ENCODE peak calls at places on chromosomes 16 and 17, in nine cellular contexts. E is sigmoid colon; S is neural progenitor cell; V is left ventricle myocardium inferior; T is AG10803; A is CD8-positive, alpha-beta T cell; M is heart right ventricle; U is GM23338; G is AG04450. Y is an unnamed sample.

GRCh38 chr16:1960665-1961630 is 1.6 kb downstream of the NDUFB10 start:
- DNase-seq in E (no peak), S (peak), V (no peak), T (peak), A (no peak), M (no peak), U (no peak), G (no peak), Y (peak)

GRCh38 chr17:17836818-17837379 is at the start of gene SREBF1:
- DNase-seq in E (peak), S (peak), V (peak), T (no peak), A (peak), M (peak), U (peak), G (no peak), Y (peak)

GRCh38 chr16:9219811-9220210 is 128.4 kb downstream of the HAPSTR1 start:
- DNase-seq in E (no peak), S (peak), V (no peak), T (no peak), A (no peak), M (no peak), U (no peak), G (no peak), Y (no peak)

GRCh38 chr16:14324581-14324980 is 253.5 kb downstream of the MRTFB start:
- DNase-seq in E (no peak), S (no peak), V (no peak), T (peak), A (no peak), M (no peak), U (no peak), G (no peak), Y (peak)

GRCh38 chr16:8720967-8721692 is 46.7 kb downstream of the ABAT start:
- DNase-seq in E (no peak), S (no peak), V (no peak), T (no peak), A (no peak), M (no peak), U (peak), G (no peak), Y (no peak)

GRCh38 chr16:87626905-87627304 is 24.6 kb downstream of the JPH3 start:
- DNase-seq in E (no peak), S (no peak), V (no peak), T (no peak), A (no peak), M (no peak), U (no peak), G (no peak), Y (no peak)

GRCh38 chr17:17801800-17802481 is 34.8 kb downstream of the SREBF1 start:
- DNase-seq in E (no peak), S (no peak), V (no peak), T (no peak), A (no peak), M (no peak), U (no peak), G (no peak), Y (no peak)

GRCh38 chr17:73494096-73494954 is 149.9 kb downstream of the SDK2 start:
- DNase-seq in E (no peak), S (no peak), V (no peak), T (no peak), A (no peak), M (no peak), U (no peak), G (no peak), Y (no peak)

GRCh38 chr17:75277664-75278071 is 6.6 kb upstream of the MIF4GD start:
- DNase-seq in E (no peak), S (no peak), V (no peak), T (peak), A (no peak), M (no peak), U (no peak), G (no peak), Y (peak)

GRCh38 chr17:50779747-50780363 is 12.5 kb upstream of the ANKRD40CL start:
- DNase-seq in E (no peak), S (no peak), V (no peak), T (no peak), A (peak), M (no peak), U (no peak), G (no peak), Y (no peak)

GRCh38 chr16:85673529-85674417 is 15.0 kb downstream of the GINS2 start:
- DNase-seq in E (no peak), S (no peak), V (peak), T (peak), A (no peak), M (peak), U (no peak), G (peak), Y (peak)

GRCh38 chr17:48617515-48618365 is 2.6 kb upstream of the HOXB8 start:
- DNase-seq in E (no peak), S (no peak), V (no peak), T (no peak), A (no peak), M (no peak), U (peak), G (no peak), Y (no peak)

GRCh38 chr16:46736695-46737094 is 11.4 kb downstream of the MYLK3 start:
- DNase-seq in E (peak), S (no peak), V (no peak), T (no peak), A (no peak), M (no peak), U (no peak), G (no peak), Y (peak)

GRCh38 chr17:79845601-79845949 is 6.3 kb upstream of the CBX4 start:
- DNase-seq in E (no peak), S (no peak), V (no peak), T (peak), A (no peak), M (no peak), U (no peak), G (no peak), Y (peak)

GRCh38 chr16:56708418-56708817 is 21.5 kb upstream of the NUP93 start:
- DNase-seq in E (no peak), S (no peak), V (no peak), T (no peak), A (peak), M (no peak), U (peak), G (no peak), Y (no peak)

GRCh38 chr16:598823-599739 is 9.2 kb downstream of the RAB40C start:
- DNase-seq in E (no peak), S (no peak), V (no peak), T (no peak), A (no peak), M (no peak), U (no peak), G (no peak), Y (no peak)

GRCh38 chr16:603221-603620 is 13.4 kb downstream of the RAB40C start:
- DNase-seq in E (no peak), S (no peak), V (no peak), T (no peak), A (no peak), M (no peak), U (no peak), G (no peak), Y (no peak)

GRCh38 chr16:595942-596735 is 6.3 kb downstream of the RAB40C start:
- DNase-seq in E (peak), S (no peak), V (no peak), T (no peak), A (no peak), M (no peak), U (no peak), G (no peak), Y (no peak)

GRCh38 chr16:596736-597060 is 6.8 kb downstream of the RAB40C start:
- DNase-seq in E (no peak), S (no peak), V (no peak), T (no peak), A (no peak), M (no peak), U (no peak), G (no peak), Y (no peak)

GRCh38 chr16:600781-601180 is 10.9 kb downstream of the RAB40C start:
- DNase-seq in E (no peak), S (peak), V (no peak), T (no peak), A (no peak), M (no peak), U (peak), G (no peak), Y (peak)
- TF ChIP-seq CTCF in E (no peak), S (peak), V (no peak), T (peak), A (no peak), M (no peak), U (peak), G (peak), Y (peak)

GRCh38 chr17:32869345-32870026 is 7.4 kb downstream of the MYO1D start:
- DNase-seq in E (no peak), S (no peak), V (no peak), T (no peak), A (no peak), M (no peak), U (no peak), G (no peak), Y (no peak)
- H3K4me3 ChIP-seq in E (no peak), S (no peak), V (no peak), T (no peak), A (no peak), M (no peak), U (no peak), G (no peak), Y (no peak)

GRCh38 chr16:66928702-66929388 is 3.5 kb upstream of the RRAD start:
- DNase-seq in E (no peak), S (peak), V (no peak), T (peak), A (no peak), M (no peak), U (peak), G (no peak), Y (peak)
- TF ChIP-seq CTCF in E (peak), S (peak), V (peak), T (peak), A (peak), M (peak), U (peak), G (peak), Y (peak)

GRCh38 chr17:1762906-1763829 is 1.3 kb downstream of the SERPINF1 start:
- DNase-seq in E (peak), S (peak), V (peak), T (peak), A (no peak), M (peak), U (peak), G (peak), Y (peak)
- H3K4me3 ChIP-seq in E (peak), S (peak), V (peak), T (peak), A (no peak), M (no peak), U (peak), G (peak), Y (peak)

DNA sequence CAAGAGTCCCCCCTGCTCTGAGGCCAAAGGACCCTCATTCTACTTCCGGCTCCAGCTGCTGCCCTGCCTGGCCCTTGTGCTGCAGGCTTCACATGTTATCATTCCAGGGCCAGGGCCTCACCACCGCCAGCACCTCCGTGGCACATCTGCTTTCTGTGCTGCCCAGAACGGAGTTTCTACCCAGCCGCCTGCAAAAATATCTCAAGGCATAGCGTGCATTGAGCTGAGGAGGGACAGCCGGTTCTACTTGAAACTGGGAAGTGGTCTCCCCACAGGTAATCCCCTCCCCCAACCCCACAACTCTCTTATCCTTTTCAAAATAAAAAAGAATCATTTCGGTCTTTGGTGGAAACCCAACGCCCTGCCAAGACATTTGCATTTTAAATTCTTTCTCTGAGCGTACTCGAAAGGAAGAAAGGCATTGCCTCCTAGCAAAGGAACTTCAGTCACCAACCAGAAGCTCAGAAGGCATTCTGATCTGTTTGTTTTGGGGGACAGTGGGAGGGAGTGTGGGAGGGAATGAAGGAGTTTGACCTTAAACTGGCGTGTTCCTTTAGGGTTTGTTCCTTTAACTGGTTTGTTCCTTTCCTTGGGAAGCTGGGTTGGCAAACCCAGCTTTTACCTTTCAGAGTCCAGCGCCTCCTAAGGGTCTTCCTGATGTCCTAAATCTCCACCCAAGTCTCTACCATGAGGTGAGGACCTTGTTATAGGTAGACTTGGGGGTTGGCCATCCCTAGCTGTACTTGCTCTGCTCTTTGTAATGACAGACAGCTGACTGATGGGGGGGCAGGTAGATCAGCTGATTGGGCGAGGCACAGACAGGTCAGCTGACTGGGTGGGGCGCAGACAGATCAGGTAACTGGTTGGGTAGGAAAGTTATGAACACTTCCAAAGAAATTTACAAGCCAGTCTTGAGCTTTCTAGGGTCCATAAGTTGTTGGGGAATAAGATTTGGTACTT is 33.4 kb upstream of the PIK3R6 start:
- DNase-seq in E (no peak), S (no peak), V (no peak), T (no peak), A (no peak), M (no peak), U (peak), G (no peak), Y (no peak)
- TF ChIP-seq CTCF in E (no peak), S (no peak), V (no peak), T (no peak), A (no peak), M (no peak), U (peak), G (no peak), Y (no peak)

Y was measured in cardiac fibroblast.